ENCODE peak calls at places on chromosome 9, in eight cellular contexts. L, Z, O, I, T, U, X and Q are unnamed samples.
A peak's percentile ranks its signal among the peaks of the same experiment; 100 is the strongest.

GRCh38 chr9:87547665-87548064 is 50.0 kb downstream of the DAPK1 start:
- DNase-seq in I (no peak), X (no peak), U (peak; percentile 30), O (no peak), T (peak; percentile 21), Z (no peak), L (no peak), Q (no peak)

GRCh38 chr9:26375448-26375847 is 517.2 kb downstream of the CAAP1 start:
- DNase-seq in X (no peak), T (no peak), L (no peak), U (peak; percentile 78), O (no peak), Z (no peak), I (no peak), Q (no peak)

GRCh38 chr9:113564804-113565237 is 101.3 kb downstream of the RGS3 start:
- DNase-seq in T (no peak), L (peak; percentile 75), U (no peak), O (no peak), I (peak; percentile 81), Z (peak; percentile 82), X (no peak), Q (no peak)

GRCh38 chr9:26882154-26882553 is 10.4 kb downstream of the CAAP1 start:
- DNase-seq in X (no peak), U (no peak), T (no peak), O (no peak), I (no peak), L (no peak), Z (no peak), Q (no peak)

GRCh38 chr9:73869261-73869660 is 627.9 kb upstream of the RORB start:
- DNase-seq in T (peak; percentile 13), L (no peak), I (peak; percentile 69), X (no peak), O (no peak), U (peak; percentile 69), Z (peak; percentile 7), Q (no peak)

GRCh38 chr9:89594811-89595550 is 9.8 kb upstream of the GADD45G start:
- DNase-seq in T (no peak), O (no peak), X (no peak), Z (no peak), L (no peak), U (no peak), I (no peak), Q (no peak)

GRCh38 chr9:136762915-136763648 is 1.2 kb downstream of the LCN15 start:
- DNase-seq in O (no peak), Z (peak; percentile 52), X (peak; percentile 87), L (no peak), T (peak; percentile 79), U (peak; percentile 18), I (peak; percentile 36), Q (peak; percentile 68)

GRCh38 chr9:127862075-127863011 is 7.9 kb upstream of the ENG start:
- DNase-seq in X (no peak), L (peak; percentile 81), O (no peak), Z (peak; percentile 80), U (no peak), T (no peak), I (peak; percentile 44), Q (no peak)

GRCh38 chr9:120980951-120981350 is 54.4 kb upstream of the TRAF1 start:
- DNase-seq in U (peak; percentile 6), X (no peak), Z (no peak), O (no peak), L (no peak), T (no peak), I (no peak), Q (no peak)

GRCh38 chr9:116632990-116633441 is 54.1 kb upstream of the TRIM32 start:
- DNase-seq in O (no peak), L (no peak), X (no peak), Z (no peak), T (no peak), I (peak; percentile 34), U (peak; percentile 6), Q (no peak)

GRCh38 chr9:84379740-84380139 is 39.2 kb upstream of the SLC28A3 start:
- DNase-seq in I (peak; percentile 74), L (no peak), T (no peak), U (no peak), Z (no peak), X (no peak), O (no peak), Q (no peak)

GRCh38 chr9:34343605-34344004 is 14.2 kb downstream of the NUDT2 start:
- DNase-seq in U (no peak), L (peak; percentile 27), T (no peak), O (no peak), Z (no peak), X (no peak), I (no peak), Q (no peak)
- H3K4me1 ChIP-seq in U (no peaks in the 10 kb centered on the region), L (peaks cover 6% of the 10 kb centered on the region), T (no peaks in the 10 kb centered on the region), O (peaks cover 13% of the 10 kb centered on the region), Z (peaks cover 51% of the 10 kb centered on the region), X (no peaks in the 10 kb centered on the region), I (no peaks in the 10 kb centered on the region), Q (peaks cover 18% of the 10 kb centered on the region)

GRCh38 chr9:92725266-92725545 is 39.4 kb downstream of the BICD2 start:
- DNase-seq in X (no peak), Z (no peak), T (no peak), U (no peak), I (no peak), L (no peak), O (no peak), Q (no peak)
- H3K4me1 ChIP-seq in X (peaks cover 7% of the 10 kb centered on the region), Z (peaks cover 4% of the 10 kb centered on the region), T (no peaks in the 10 kb centered on the region), U (no peaks in the 10 kb centered on the region), I (no peaks in the 10 kb centered on the region), L (peaks cover 5% of the 10 kb centered on the region), O (peaks cover 87% of the 10 kb centered on the region), Q (peaks cover 8% of the 10 kb centered on the region)

GRCh38 chr9:108105885-108106284 is 616.3 kb upstream of the KLF4 start:
- DNase-seq in I (no peak), L (no peak), X (no peak), O (no peak), T (no peak), U (no peak), Z (no peak), Q (no peak)

GRCh38 chr9:108108290-108108689 is 618.7 kb upstream of the KLF4 start:
- DNase-seq in T (no peak), Z (no peak), L (no peak), U (no peak), O (no peak), I (peak; percentile 21), X (no peak), Q (no peak)

GRCh38 chr9:108108802-108109448 is 619.4 kb upstream of the KLF4 start:
- DNase-seq in I (peak; percentile 47), O (no peak), U (peak; percentile 5), X (no peak), Z (no peak), L (no peak), T (no peak), Q (no peak)

GRCh38 chr9:108113579-108113978 is 624.0 kb upstream of the KLF4 start:
- DNase-seq in X (no peak), L (peak; percentile 21), Z (no peak), O (no peak), T (no peak), U (no peak), I (no peak), Q (no peak)

DNA sequence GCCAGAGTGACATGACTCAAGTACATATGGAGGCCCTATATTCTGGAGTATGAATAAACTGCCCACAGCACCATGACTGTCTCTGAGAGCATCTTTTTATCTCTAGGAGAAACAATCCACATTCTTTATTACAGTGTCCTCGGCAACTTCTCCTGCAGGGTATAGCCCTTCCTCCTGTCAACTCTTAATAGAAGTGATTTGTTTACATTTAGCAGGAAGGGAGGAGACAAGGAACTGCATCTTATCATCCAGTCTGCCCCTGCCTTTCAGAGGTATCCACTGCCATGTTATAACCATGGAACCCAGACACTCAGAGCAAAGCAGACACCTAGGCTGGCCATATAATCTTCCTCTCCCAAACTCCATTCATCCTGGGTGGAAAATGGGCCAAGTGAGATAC is 620.4 kb upstream of the KLF4 start:
- DNase-seq in T (no peak), Z (no peak), L (no peak), X (no peak), O (no peak), I (no peak), U (no peak), Q (no peak)
- H3K4me1 ChIP-seq in T (peaks cover 21% of the 10 kb centered on the region), Z (peaks cover 8% of the 10 kb centered on the region), L (no peaks in the 10 kb centered on the region), X (no peaks in the 10 kb centered on the region), O (peaks cover 12% of the 10 kb centered on the region), I (no peaks in the 10 kb centered on the region), U (peaks cover 4% of the 10 kb centered on the region), Q (peaks cover 11% of the 10 kb centered on the region)

GRCh38 chr9:95082401-95083084 is 235.0 kb downstream of the FANCC start:
- DNase-seq in X (no peak), T (no peak), Z (no peak), O (no peak), I (no peak), L (peak; percentile 18), U (no peak), Q (no peak)

GRCh38 chr9:95083086-95083768 is 234.3 kb downstream of the FANCC start:
- DNase-seq in Z (no peak), X (no peak), T (no peak), L (no peak), U (no peak), I (no peak), O (no peak), Q (no peak)

GRCh38 chr9:95084254-95084934 is 233.1 kb downstream of the FANCC start:
- DNase-seq in Z (no peak), L (no peak), U (no peak), O (no peak), T (no peak), I (no peak), X (no peak), Q (peak; percentile 20)

GRCh38 chr9:95080961-95081658 is 236.4 kb downstream of the FANCC start:
- DNase-seq in L (peak; percentile 17), I (no peak), O (no peak), T (no peak), U (no peak), Z (no peak), X (no peak), Q (no peak)

DNA sequence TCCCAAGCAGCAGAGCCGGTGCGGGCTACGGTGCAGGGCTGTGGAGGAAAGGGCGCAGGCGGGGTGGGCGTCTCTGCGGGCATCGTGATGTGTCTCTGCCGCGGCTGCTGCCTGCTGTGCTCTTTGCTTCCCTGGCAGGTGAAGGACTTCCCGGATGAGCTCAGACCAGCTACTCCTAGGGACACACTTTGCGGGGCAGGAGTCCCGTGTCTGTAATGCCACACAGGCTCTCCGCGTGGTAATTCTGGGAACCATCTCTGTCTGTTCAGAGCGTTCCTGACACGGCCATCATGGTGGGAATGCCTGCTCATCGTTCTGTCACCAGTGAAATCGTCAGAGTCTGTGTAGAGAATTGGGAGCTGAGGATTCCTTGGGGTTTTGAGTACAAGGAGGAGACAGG is 235.5 kb downstream of the FANCC start:
- DNase-seq in T (no peak), I (no peak), X (no peak), U (no peak), L (peak; percentile 11), O (no peak), Z (no peak), Q (peak; percentile 9)
- H3K4me1 ChIP-seq in T (peaks cover 93% of the 10 kb centered on the region), I (peaks cover 23% of the 10 kb centered on the region), X (peaks cover 14% of the 10 kb centered on the region), U (no peaks in the 10 kb centered on the region), L (peaks cover 66% of the 10 kb centered on the region), O (peaks cover 100% of the 10 kb centered on the region), Z (peaks cover 40% of the 10 kb centered on the region), Q (peaks cover 28% of the 10 kb centered on the region)

GRCh38 chr9:133710661-133711427 is 27.3 kb downstream of the SARDH start:
- DNase-seq in L (no peak), I (no peak), Z (no peak), U (no peak), T (no peak), O (no peak), X (no peak), Q (no peak)
- H3K4me1 ChIP-seq in L (peaks cover 7% of the 10 kb centered on the region), I (peaks cover 28% of the 10 kb centered on the region), Z (no peaks in the 10 kb centered on the region), U (no peaks in the 10 kb centered on the region), T (no peaks in the 10 kb centered on the region), O (peaks cover 22% of the 10 kb centered on the region), X (peaks cover 18% of the 10 kb centered on the region), Q (peaks cover 24% of the 10 kb centered on the region)